ENCODE peak calls at places on chromosomes 16 and 17, in five cellular contexts. X is stomach, F is SK-N-SH, R is upper lobe of left lung, B is sigmoid colon. N is an unnamed sample. For H3K4me1, the result is how much of the 10 kb centered on the place peaks cover.

GRCh38 chr17:17391575-17392370 is 85.0 kb upstream of the MED9 start:
- DNase-seq in B (no peak), F (no peak), X (no peak), R (no peak), N (no peak)

GRCh38 chr17:30271102-30271501 is 20.6 kb downstream of the BLMH start:
- DNase-seq in X (no peak), F (no peak), B (no peak), R (no peak), N (no peak)

GRCh38 chr16:63618896-63619295 is 1503.0 kb downstream of the CDH11 start:
- DNase-seq in F (no peak), R (no peak), X (no peak), B (no peak), N (no peak)

GRCh38 chr16:85586360-85587145 is 26.6 kb upstream of the GSE1 start:
- DNase-seq in R (peak), F (peak), B (peak), X (peak), N (no peak)

GRCh38 chr17:81189670-81190530 is 23.9 kb upstream of the AATK start:
- DNase-seq in X (no peak), R (peak), B (no peak), F (peak), N (no peak)

GRCh38 chr16:65828296-65828695 is 538.2 kb upstream of the CDH5 start:
- DNase-seq in F (no peak), R (no peak), X (no peak), B (no peak), N (no peak)

GRCh38 chr16:60180609-60181008 is 1446.5 kb upstream of the GOT2 start:
- DNase-seq in F (no peak), R (no peak), X (no peak), B (no peak), N (no peak)

GRCh38 chr17:69960755-69961154 is 114.3 kb upstream of the KCNJ16 start:
- DNase-seq in X (peak), F (no peak), R (no peak), B (peak), N (no peak)

GRCh38 chr17:36879599-36880255 is 57.5 kb upstream of the LHX1 start:
- DNase-seq in B (no peak), R (no peak), F (no peak), X (no peak), N (no peak)

GRCh38 chr16:4593069-4593468 is 21.6 kb downstream of the UBALD1 start:
- DNase-seq in B (no peak), R (peak), X (no peak), F (peak), N (no peak)

GRCh38 chr17:78433780-78434335 is 55.4 kb downstream of the PGS1 start:
- DNase-seq in B (no peak), R (no peak), X (no peak), F (no peak), N (no peak)

GRCh38 chr16:29876578-29877249 is 13.7 kb upstream of the CDIPT start:
- DNase-seq in B (no peak), R (peak), X (no peak), F (no peak), N (no peak)

GRCh38 chr17:61349350-61349749 is 50.3 kb upstream of the TBX2 start:
- DNase-seq in B (no peak), R (no peak), F (no peak), X (no peak), N (peak)

GRCh38 chr17:8320990-8321389 is 10.9 kb downstream of the ARHGEF15 start:
- DNase-seq in B (no peak), X (no peak), F (no peak), R (no peak), N (no peak)

GRCh38 chr16:50999181-50999580 is 151.9 kb downstream of the SALL1 start:
- DNase-seq in F (no peak), X (no peak), B (no peak), R (no peak), N (no peak)

GRCh38 chr17:80005360-80006338 is 30.0 kb downstream of the TBC1D16 start:
- DNase-seq in F (peak), X (peak), B (no peak), R (peak), N (peak)

GRCh38 chr17:77634710-77635109 is 323.8 kb upstream of the TNRC6C start:
- DNase-seq in F (no peak), B (no peak), X (no peak), R (no peak), N (peak)

GRCh38 chr17:44044092-44044491 is 22.4 kb downstream of the LSM12 start:
- DNase-seq in R (no peak), X (no peak), B (no peak), F (no peak), N (no peak)

GRCh38 chr16:89141884-89142267 is 29.7 kb upstream of the CDH15 start:
- DNase-seq in B (no peak), X (no peak), R (peak), F (no peak), N (no peak)

GRCh38 chr16:30088832-30089624 is 2.7 kb downstream of the TBX6 start:
- DNase-seq in B (no peak), F (no peak), X (no peak), R (peak), N (no peak)

GRCh38 chr16:80540516-80541305 is at the start of gene DYNLRB2:
- DNase-seq in R (peak), B (peak), F (peak), X (peak), N (peak)
- TF ChIP-seq POLR2AphosphoS5 in R (peak), B (peak), F (peak), X (peak), N (peak)

DNA sequence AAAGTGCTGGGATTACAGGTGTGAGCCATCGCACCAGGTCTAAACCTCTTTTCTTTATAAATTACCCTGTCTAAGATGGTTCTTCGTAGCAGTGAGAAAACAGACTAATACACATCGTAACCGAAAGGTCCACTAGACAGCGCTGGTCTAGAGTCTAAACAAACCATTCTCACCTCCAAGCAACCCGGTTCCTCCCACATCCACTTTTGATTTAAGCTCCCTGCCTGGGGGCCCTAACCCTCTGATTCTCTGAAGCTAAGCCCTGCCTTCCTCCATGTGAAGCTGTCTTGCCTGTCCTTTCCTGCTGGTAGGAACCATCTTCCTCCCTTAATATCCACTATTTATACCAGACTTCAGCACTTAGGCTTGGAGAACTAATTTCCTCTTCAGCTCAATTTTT is 6.7 kb upstream of the ACE start:
- DNase-seq in B (no peak), X (no peak), F (no peak), R (no peak), N (no peak)
- H3K4me1 ChIP-seq in B (under half), X (under half), F (under half), R (under half), N (under half)

GRCh38 chr17:11612956-11613355 is 14.7 kb downstream of the DNAH9 start:
- DNase-seq in F (no peak), X (no peak), R (no peak), B (no peak), N (no peak)
- TF ChIP-seq POLR2AphosphoS5 in F (no peak), X (no peak), R (no peak), B (no peak), N (no peak)

GRCh38 chr17:40953876-40954275 is 12.9 kb downstream of the KRT39 start:
- DNase-seq in B (no peak), R (no peak), X (no peak), F (no peak), N (no peak)

GRCh38 chr17:40951011-40951622 is 13.7 kb upstream of the KRT23 start:
- DNase-seq in X (no peak), R (no peak), B (no peak), F (no peak), N (no peak)

GRCh38 chr17:40952169-40952568 is 14.6 kb downstream of the KRT39 start:
- DNase-seq in F (no peak), X (no peak), R (no peak), B (no peak), N (no peak)

GRCh38 chr17:40950176-40950575 is 12.7 kb upstream of the KRT23 start:
- DNase-seq in F (no peak), B (no peak), R (no peak), X (no peak), N (no peak)

DNA sequence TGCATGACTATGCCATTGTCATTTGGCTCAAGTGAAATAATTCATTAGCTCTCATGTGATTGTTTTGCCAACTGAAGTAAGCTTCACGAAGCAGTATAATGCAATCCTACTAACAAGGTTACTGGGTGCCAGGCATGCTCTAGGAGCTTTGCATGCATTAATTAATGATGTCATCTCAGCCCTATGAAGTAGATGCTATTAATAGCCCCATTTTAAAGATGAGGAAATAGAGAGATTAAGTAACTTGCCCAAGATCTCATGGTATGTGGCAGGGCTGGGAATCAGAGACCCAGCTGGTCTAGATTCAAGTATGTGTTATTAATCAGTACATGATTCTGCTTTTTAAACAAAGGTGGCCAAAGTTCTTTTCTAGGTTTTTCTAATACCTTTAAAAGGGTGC is 14.1 kb downstream of the KRT39 start:
- DNase-seq in X (no peak), B (no peak), F (no peak), R (no peak), N (no peak)
- H3K4me1 ChIP-seq in X (under half), B (under half), F (under half), R (under half), N (under half)

GRCh38 chr16:56542039-56542438 is 22.2 kb upstream of the BBS2 start:
- DNase-seq in R (no peak), X (no peak), F (no peak), B (no peak), N (no peak)

GRCh38 chr16:56551796-56552738 is 12.8 kb upstream of the MT4 start:
- DNase-seq in X (peak), R (no peak), B (peak), F (no peak), N (no peak)

GRCh38 chr16:56549744-56550385 is 15.0 kb upstream of the MT4 start:
- DNase-seq in B (no peak), R (no peak), X (no peak), F (no peak), N (no peak)

GRCh38 chr16:56547949-56548567 is 16.8 kb upstream of the MT4 start:
- DNase-seq in R (no peak), F (no peak), X (no peak), B (no peak), N (no peak)

GRCh38 chr16:56547120-56547948 is 17.5 kb upstream of the MT4 start:
- DNase-seq in X (no peak), B (peak), F (peak), R (peak), N (no peak)
- TF ChIP-seq POLR2AphosphoS5 in X (no peak), B (peak), F (no peak), R (no peak), N (no peak)

GRCh38 chr16:11597268-11597690 is 10.6 kb upstream of the LITAF start:
- DNase-seq in B (no peak), R (no peak), F (no peak), X (no peak), N (peak)

GRCh38 chr16:11597737-11598136 is 11.0 kb upstream of the LITAF start:
- DNase-seq in B (no peak), F (no peak), R (no peak), X (no peak), N (peak)

GRCh38 chr16:11595908-11596504 is 9.3 kb upstream of the LITAF start:
- DNase-seq in B (no peak), F (no peak), X (no peak), R (no peak), N (peak)

GRCh38 chr16:11599579-11599978 is 12.9 kb upstream of the LITAF start:
- DNase-seq in B (no peak), F (no peak), R (no peak), X (no peak), N (peak)

GRCh38 chr16:11596572-11597226 is 10.0 kb upstream of the LITAF start:
- DNase-seq in X (no peak), R (no peak), F (no peak), B (no peak), N (peak)
- H3K4me1 ChIP-seq in X (under half), R (under half), F (under half), B (under half), N (under half)

DNA sequence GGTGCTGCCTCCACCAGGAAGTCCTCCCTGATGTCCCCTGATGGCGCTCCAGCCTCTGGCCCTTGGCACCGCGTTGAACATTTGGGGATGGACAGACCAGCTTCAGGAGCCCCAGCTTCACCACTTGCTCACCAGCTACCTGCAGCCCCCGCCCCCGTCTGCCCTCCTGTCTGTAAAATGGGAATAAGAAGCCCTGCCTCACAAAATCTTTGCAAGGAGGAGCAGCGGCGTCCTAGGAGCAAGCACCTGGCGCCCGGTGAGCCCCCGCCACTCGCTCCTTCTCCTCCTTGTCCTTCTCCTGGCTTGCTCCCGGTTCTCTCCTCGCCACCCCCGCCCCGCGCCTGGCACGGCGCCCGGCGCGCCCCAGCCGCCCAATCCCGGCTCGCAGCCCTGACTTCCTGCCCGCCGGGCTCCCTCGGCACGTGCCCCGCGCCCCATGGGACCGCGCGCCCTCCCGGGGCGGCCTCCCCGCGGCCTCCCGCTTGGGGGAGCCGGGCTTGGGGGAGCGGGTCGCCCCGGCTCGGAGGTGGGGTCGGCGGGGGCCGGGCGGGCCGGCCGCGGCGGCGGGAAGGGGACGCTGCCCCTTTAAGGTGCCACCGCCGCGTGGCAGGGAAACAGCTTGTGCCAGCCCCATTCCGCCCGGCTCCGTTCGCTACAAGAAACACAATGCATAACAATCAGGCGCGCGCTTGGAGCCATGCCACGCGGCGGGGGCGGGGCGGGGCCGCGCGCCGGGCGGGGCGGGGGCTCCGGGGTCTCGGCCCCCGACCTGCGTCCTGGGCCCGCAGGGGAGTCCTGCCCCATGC is 9.1 kb upstream of the PPP1R1B start:
- DNase-seq in R (peak), X (peak), B (peak), F (peak), N (peak)
- TF ChIP-seq POLR2AphosphoS5 in R (no peak), X (peak), B (no peak), F (no peak), N (peak)

N was measured in spleen.